ENCODE peak calls at places on chromosome 15, in four cellular contexts. A is A549, U is HepG2, X is tibial nerve. Z is an unnamed sample.

GRCh38 chr15:95557226-95558046 is 773.1 kb upstream of the NR2F2 start:
- DNase-seq in A (peak; percentile 55), U (peak; percentile 1), X (no peak), Z (no peak)

GRCh38 chr15:45641374-45641778 is 6.5 kb downstream of the SQOR start:
- DNase-seq in A (peak; percentile 81), U (peak; percentile 95), X (no peak), Z (peak; percentile 62)

GRCh38 chr15:39331584-39331983 is 249.3 kb upstream of the THBS1 start:
- DNase-seq in A (no peak), U (no peak), X (no peak), Z (no peak)

GRCh38 chr15:40928975-40929729 is at the start of gene DLL4:
- DNase-seq in A (peak; percentile 57), U (peak; percentile 54), X (no peak), Z (peak; percentile 74)

GRCh38 chr15:38536201-38536676 is 28.4 kb downstream of the RASGRP1 start:
- DNase-seq in A (no peak), U (no peak), X (no peak), Z (peak; percentile 31)

GRCh38 chr15:92400980-92401787 is 7.5 kb downstream of the ST8SIA2 start:
- DNase-seq in A (no peak), U (no peak), X (no peak), Z (no peak)

GRCh38 chr15:67740376-67740775 is 84.9 kb upstream of the SKOR1 start:
- DNase-seq in A (no peak), U (no peak), X (no peak), Z (no peak)

GRCh38 chr15:45251888-45252287 is at the start of gene SLC28A2:
- DNase-seq in A (no peak), U (no peak), X (no peak), Z (no peak)

GRCh38 chr15:69573815-69574472 is 121.3 kb downstream of the RPLP1 start:
- DNase-seq in A (no peak), U (no peak), X (no peak), Z (no peak)

GRCh38 chr15:47415539-47415971 is 301.8 kb upstream of the SEMA6D start:
- DNase-seq in A (no peak), U (peak; percentile 4), X (no peak), Z (no peak)

GRCh38 chr15:68471552-68471951 is 39.6 kb upstream of the ITGA11 start:
- DNase-seq in A (no peak), U (no peak), X (no peak), Z (no peak)

GRCh38 chr15:60646595-60646994 is 167.7 kb upstream of the ICE2 start:
- DNase-seq in A (no peak), U (no peak), X (no peak), Z (no peak)
- H3K4me1 ChIP-seq in A (no peaks in the 10 kb centered on the region), U (peaks cover 23% of the 10 kb centered on the region), X (no peaks in the 10 kb centered on the region), Z (peaks cover 9% of the 10 kb centered on the region)

GRCh38 chr15:99565281-99566156 is at the start of gene MEF2A:
- DNase-seq in A (peak; percentile 97), U (peak; percentile 82), X (peak; percentile 87), Z (peak; percentile 95)
- TF ChIP-seq EP300 in A (no peak), U (no peak), X (peak; percentile 50), Z (peak; percentile 5)

GRCh38 chr15:57640935-57641682 is 49.4 kb downstream of the MYZAP start:
- DNase-seq in A (peak; percentile 63), U (peak; percentile 26), X (no peak), Z (no peak)
- TF ChIP-seq CTCF in A (peak; percentile 38), U (peak; percentile 42), X (no peak), Z (peak; percentile 22)

GRCh38 chr15:42360535-42361112 is 1.3 kb downstream of the CAPN3 start:
- DNase-seq in A (no peak), U (no peak), X (no peak), Z (no peak)
- H3K4me1 ChIP-seq in A (no peaks in the 10 kb centered on the region), U (no peaks in the 10 kb centered on the region), X (no peaks in the 10 kb centered on the region), Z (no peaks in the 10 kb centered on the region)

GRCh38 chr15:90165157-90165556 is 36.0 kb upstream of the SEMA4B start:
- DNase-seq in A (no peak), U (no peak), X (no peak), Z (no peak)

GRCh38 chr15:90161946-90162345 is 39.2 kb upstream of the SEMA4B start:
- DNase-seq in A (no peak), U (no peak), X (no peak), Z (no peak)

GRCh38 chr15:90162956-90163355 is 38.2 kb upstream of the SEMA4B start:
- DNase-seq in A (no peak), U (no peak), X (no peak), Z (no peak)

GRCh38 chr15:90167121-90167520 is 34.0 kb upstream of the SEMA4B start:
- DNase-seq in A (no peak), U (no peak), X (no peak), Z (no peak)

GRCh38 chr15:90165659-90166489 is 35.3 kb upstream of the SEMA4B start:
- DNase-seq in A (peak; percentile 95), U (peak; percentile 95), X (no peak), Z (peak; percentile 87)
- TF ChIP-seq EP300 in A (peak; percentile 90), U (peak; percentile 80), X (no peak), Z (no peak)

Z was measured in stomach.